ENCODE peak calls at places on chromosomes 5 and 9, in seven cellular contexts. Q, L, X, F, W, N and S are unnamed samples.

GRCh38 chr5:424259-425110 is 18.5 kb upstream of the EXOC3 start:
- DNase-seq in X (no peak), N (no peak), W (peak), Q (no peak), L (peak), F (no peak), S (peak)

GRCh38 chr9:134619983-134620612 is 21.5 kb upstream of the COL5A1 start:
- DNase-seq in W (no peak), X (no peak), Q (no peak), N (no peak), F (no peak), L (no peak), S (no peak)

GRCh38 chr5:141669519-141669918 is 12.5 kb downstream of the ARAP3 start:
- DNase-seq in F (no peak), W (no peak), X (no peak), N (no peak), Q (no peak), L (no peak), S (no peak)

GRCh38 chr5:164753434-164753833 is 1248.0 kb downstream of the MAT2B start:
- DNase-seq in N (no peak), Q (no peak), L (no peak), F (no peak), X (no peak), W (no peak), S (no peak)

GRCh38 chr5:177346820-177347219 is 4.6 kb downstream of the LMAN2 start:
- DNase-seq in F (no peak), N (no peak), W (no peak), L (no peak), X (no peak), Q (no peak), S (no peak)

GRCh38 chr5:151427258-151427657 is 20.1 kb upstream of the SLC36A1 start:
- DNase-seq in W (no peak), Q (peak), F (no peak), L (peak), N (no peak), X (no peak), S (peak)

GRCh38 chr5:180628211-180628610 is 21.2 kb downstream of the FLT4 start:
- DNase-seq in F (no peak), W (no peak), X (peak), L (no peak), N (no peak), Q (no peak), S (no peak)

GRCh38 chr9:33225319-33226152 is 14.4 kb upstream of the SPINK4 start:
- DNase-seq in X (no peak), Q (peak), N (peak), F (peak), L (peak), W (no peak), S (no peak)

GRCh38 chr5:14715481-14715880 is 51.0 kb downstream of the OTULIN start:
- DNase-seq in X (no peak), N (no peak), Q (no peak), F (no peak), L (no peak), W (no peak), S (no peak)

GRCh38 chr9:35798658-35799366 is 7.4 kb downstream of the NPR2 start:
- DNase-seq in X (no peak), F (no peak), Q (no peak), N (no peak), W (no peak), L (no peak), S (no peak)

GRCh38 chr9:80649001-80649420 is 1040.3 kb downstream of the TLE1 start:
- DNase-seq in X (no peak), N (no peak), L (no peak), Q (no peak), F (no peak), W (peak), S (no peak)

GRCh38 chr9:101226161-101226560 is 158.6 kb downstream of the BAAT start:
- DNase-seq in F (no peak), N (no peak), Q (no peak), X (no peak), W (no peak), L (no peak), S (no peak)

GRCh38 chr9:26833792-26834191 is 58.8 kb downstream of the CAAP1 start:
- DNase-seq in L (no peak), F (no peak), W (no peak), Q (no peak), N (no peak), X (no peak), S (no peak)

GRCh38 chr9:3794005-3794404 is 268.2 kb upstream of the RFX3 start:
- DNase-seq in Q (no peak), X (no peak), L (no peak), N (peak), F (no peak), W (no peak), S (no peak)

GRCh38 chr9:126397056-126397455 is 70.4 kb downstream of the MVB12B start:
- DNase-seq in F (no peak), N (no peak), L (peak), X (no peak), Q (peak), W (no peak), S (peak)

GRCh38 chr5:9015937-9016270 is 530.0 kb downstream of the SEMA5A start:
- DNase-seq in L (no peak), W (no peak), N (no peak), F (no peak), X (no peak), Q (no peak), S (no peak)

GRCh38 chr9:91884746-91885687 is 65.0 kb downstream of the ROR2 start:
- DNase-seq in W (no peak), X (no peak), N (peak), Q (no peak), F (no peak), L (no peak), S (no peak)

GRCh38 chr5:179371681-179372675 is 26.7 kb upstream of the ADAMTS2 start:
- DNase-seq in F (no peak), N (no peak), L (no peak), X (no peak), Q (no peak), W (peak), S (no peak)

GRCh38 chr9:124602204-124602603 is 95.0 kb upstream of the NR5A1 start:
- DNase-seq in F (no peak), L (no peak), X (no peak), N (no peak), W (no peak), Q (no peak), S (no peak)

GRCh38 chr5:160348080-160348479 is 22.3 kb downstream of the C1QTNF2 start:
- DNase-seq in Q (no peak), W (no peak), N (no peak), X (no peak), L (no peak), F (no peak), S (no peak)